ENCODE peak calls at places on chromosomes 12 and 14, in six cellular contexts. Z, V, I, C, F and N are unnamed samples.

GRCh38 chr14:86481105-86481504 is 951.2 kb downstream of the FLRT2 start:
- DNase-seq in Z (no peak), V (no peak), I (no peak), C (no peak), F (no peak), N (no peak)

GRCh38 chr12:112813836-112814235 is 22.3 kb downstream of the RPH3A start:
- DNase-seq in Z (no peak), V (no peak), I (no peak), C (no peak), F (no peak), N (no peak)

GRCh38 chr14:96213871-96214465 is 9.3 kb downstream of the BDKRB2 start:
- DNase-seq in Z (no peak), V (no peak), I (no peak), C (no peak), F (no peak), N (no peak)

GRCh38 chr12:93757792-93758694 is 80.9 kb downstream of the CRADD start:
- DNase-seq in Z (no peak), V (no peak), I (no peak), C (no peak), F (no peak), N (no peak)

GRCh38 chr14:59309291-59309900 is 120.9 kb downstream of the DAAM1 start:
- DNase-seq in Z (no peak), V (no peak), I (no peak), C (no peak), F (no peak), N (no peak)

GRCh38 chr14:35858521-35859209 is 32.5 kb downstream of the BRMS1L start:
- DNase-seq in Z (no peak), V (no peak), I (no peak), C (no peak), F (no peak), N (no peak)

GRCh38 chr14:75268638-75269550 is 9.7 kb upstream of the FOS start:
- DNase-seq in Z (no peak), V (no peak), I (no peak), C (no peak), F (no peak), N (no peak)

GRCh38 chr14:67622675-67623074 is 3.0 kb downstream of the ARG2 start:
- DNase-seq in Z (no peak), V (no peak), I (no peak), C (no peak), F (no peak), N (peak)

GRCh38 chr14:76267322-76268012 is 108.5 kb upstream of the ESRRB start:
- DNase-seq in Z (peak), V (peak), I (peak), C (no peak), F (no peak), N (peak)

GRCh38 chr12:6535960-6536847 is 1.9 kb downstream of the GAPDH start:
- DNase-seq in Z (no peak), V (no peak), I (no peak), C (no peak), F (no peak), N (no peak)

GRCh38 chr12:49825971-49826421 is 2.2 kb downstream of the NCKAP5L start:
- DNase-seq in Z (no peak), V (no peak), I (no peak), C (no peak), F (no peak), N (no peak)

GRCh38 chr12:109606261-109607028 is 32.9 kb downstream of the MVK start:
- DNase-seq in Z (no peak), V (no peak), I (no peak), C (no peak), F (no peak), N (no peak)

DNA sequence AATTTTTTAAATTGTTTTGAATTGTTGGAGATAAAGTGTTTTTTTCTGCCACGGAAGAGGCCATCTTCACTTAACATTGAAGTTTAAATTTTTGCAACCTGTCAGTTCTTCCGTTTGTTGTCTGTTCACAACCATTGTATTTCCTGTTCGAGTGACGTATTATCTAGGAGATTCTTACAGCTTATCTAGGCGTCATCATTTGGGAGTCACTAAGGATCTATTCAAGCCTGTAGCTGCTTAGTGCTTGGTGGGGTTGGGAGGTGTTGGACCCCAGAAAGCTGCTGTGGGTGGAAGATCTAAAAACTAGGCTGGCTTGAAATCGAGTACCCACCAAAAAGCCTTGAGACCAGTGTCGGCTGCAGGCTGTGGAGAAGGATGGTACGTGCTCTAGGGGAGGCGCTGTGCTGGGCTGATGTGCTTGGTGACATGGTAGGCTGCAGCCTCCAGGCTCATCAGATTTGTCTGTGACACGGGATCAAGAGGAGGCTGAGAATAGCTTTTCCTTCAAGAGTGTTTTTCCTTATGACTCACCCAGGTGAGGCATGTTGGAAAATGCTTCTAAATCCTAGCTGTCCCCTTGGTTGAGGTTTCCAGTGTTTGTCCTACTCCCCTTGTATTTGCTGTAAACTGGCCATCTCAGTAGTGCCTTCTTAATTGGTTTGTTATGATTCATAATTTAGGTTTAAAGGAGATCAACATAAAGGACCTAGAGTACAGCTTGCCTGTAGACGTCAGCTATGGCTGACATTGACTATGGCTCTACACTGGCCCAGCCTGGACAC is 57.8 kb downstream of the ATG14 start:
- DNase-seq in Z (no peak), V (no peak), I (no peak), C (no peak), F (peak), N (no peak)
- H3K27ac ChIP-seq in Z (no peak), V (peak), I (no peak), C (no peak), F (no peak), N (no peak)

DNA sequence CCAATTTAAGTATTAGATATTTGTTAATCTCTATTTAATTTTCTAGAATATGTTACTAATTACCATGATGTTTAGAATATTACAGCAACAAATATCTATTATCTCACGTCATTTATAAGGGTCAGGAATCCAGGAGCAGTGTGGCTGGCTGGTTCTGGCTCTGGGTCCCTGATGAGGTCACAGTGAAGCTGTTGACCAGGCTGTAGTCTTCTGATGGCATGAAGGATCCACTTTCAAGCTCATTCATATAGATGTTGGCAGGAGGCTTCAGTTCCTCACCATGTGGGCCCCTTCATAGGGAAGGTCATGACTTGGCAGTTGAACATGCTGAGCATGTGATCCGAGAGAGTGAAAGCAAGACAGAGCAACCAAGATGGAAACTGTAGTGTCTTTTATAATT is 375.6 kb downstream of the ATP23 start:
- DNase-seq in Z (no peak), V (no peak), I (no peak), C (no peak), F (no peak), N (no peak)
- TF ChIP-seq POLR2A in Z (no peak), V (no peak), I (no peak), C (no peak), F (no peak), N (no peak)

DNA sequence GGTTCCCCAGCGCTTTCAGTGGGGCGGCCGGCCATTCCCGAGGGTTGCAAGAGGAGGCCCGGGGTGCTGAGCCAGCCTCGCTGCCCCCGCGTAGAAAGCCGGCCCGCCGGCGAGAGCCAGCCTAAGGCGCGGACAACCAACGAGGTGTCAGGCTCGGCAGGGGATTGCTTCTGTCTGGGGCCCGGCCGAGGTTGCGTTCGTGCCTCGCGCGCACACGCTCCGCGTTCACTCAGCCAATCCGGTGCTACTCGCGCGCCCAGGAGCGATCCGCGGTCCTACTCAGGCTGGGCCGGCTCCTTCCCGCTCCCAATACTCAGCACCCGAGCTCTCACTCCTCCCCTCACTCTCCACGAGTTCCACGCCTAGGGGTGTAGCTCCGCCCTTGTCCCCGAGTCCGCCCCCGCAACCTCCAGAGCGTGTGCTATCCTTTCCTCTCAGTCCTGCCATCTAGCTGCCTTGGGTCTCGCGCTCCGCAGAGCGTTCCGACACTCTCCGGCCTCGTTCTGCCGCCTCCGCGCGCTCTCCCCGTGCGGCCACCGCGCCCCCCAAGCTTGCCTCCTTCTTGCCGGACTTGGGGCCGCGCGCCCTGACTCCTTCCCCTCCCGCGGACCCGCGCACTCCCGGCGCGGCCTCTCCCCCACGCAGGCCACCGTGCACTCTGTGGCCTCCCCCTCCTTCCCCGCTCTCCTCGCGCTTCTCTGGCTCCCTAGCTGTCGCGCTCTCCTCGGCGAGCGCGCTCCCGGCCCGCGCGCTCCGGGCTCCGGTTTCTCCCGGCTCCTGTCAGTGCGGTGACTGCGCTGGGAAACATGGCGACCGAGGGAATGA is at the start of gene GPHN:
- DNase-seq in Z (peak), V (peak), I (peak), C (peak), F (peak), N (peak)
- TF ChIP-seq CTCF in Z (peak), V (peak), I (peak), C (no peak), F (no peak), N (peak)

GRCh38 chr14:77882631-77883030 is 82.7 kb downstream of the ADCK1 start:
- DNase-seq in Z (no peak), V (no peak), I (no peak), C (no peak), F (no peak), N (peak)

GRCh38 chr14:77885363-77885762 is 85.5 kb downstream of the ADCK1 start:
- DNase-seq in Z (no peak), V (no peak), I (no peak), C (no peak), F (no peak), N (no peak)

GRCh38 chr14:77882098-77882497 is 82.2 kb downstream of the ADCK1 start:
- DNase-seq in Z (no peak), V (no peak), I (no peak), C (no peak), F (no peak), N (no peak)

GRCh38 chr14:77883479-77884238 is 83.8 kb downstream of the ADCK1 start:
- DNase-seq in Z (no peak), V (no peak), I (no peak), C (no peak), F (no peak), N (no peak)

DNA sequence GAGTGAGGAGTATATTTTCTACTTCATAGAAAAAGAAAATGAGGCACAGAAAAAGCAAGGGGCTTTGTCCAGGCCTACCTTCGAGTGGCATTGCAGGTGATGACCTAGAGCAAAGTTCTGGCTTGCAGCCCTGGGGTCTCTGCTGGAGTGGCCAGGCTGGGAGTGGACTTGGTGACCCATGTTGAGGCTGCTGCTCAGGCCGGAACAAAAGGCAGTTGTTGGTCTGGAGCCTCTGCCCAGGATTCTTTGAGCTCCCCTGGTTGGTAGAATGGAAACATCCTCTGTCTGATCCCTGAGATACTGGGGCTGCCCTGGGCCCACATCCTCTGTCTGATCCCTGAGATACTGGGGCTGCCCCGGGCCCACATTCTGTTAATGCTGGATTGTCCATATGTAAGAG is 86.1 kb downstream of the ADCK1 start:
- DNase-seq in Z (no peak), V (no peak), I (no peak), C (no peak), F (no peak), N (no peak)
- H3K27ac ChIP-seq in Z (no peak), V (no peak), I (no peak), C (no peak), F (no peak), N (no peak)

DNA sequence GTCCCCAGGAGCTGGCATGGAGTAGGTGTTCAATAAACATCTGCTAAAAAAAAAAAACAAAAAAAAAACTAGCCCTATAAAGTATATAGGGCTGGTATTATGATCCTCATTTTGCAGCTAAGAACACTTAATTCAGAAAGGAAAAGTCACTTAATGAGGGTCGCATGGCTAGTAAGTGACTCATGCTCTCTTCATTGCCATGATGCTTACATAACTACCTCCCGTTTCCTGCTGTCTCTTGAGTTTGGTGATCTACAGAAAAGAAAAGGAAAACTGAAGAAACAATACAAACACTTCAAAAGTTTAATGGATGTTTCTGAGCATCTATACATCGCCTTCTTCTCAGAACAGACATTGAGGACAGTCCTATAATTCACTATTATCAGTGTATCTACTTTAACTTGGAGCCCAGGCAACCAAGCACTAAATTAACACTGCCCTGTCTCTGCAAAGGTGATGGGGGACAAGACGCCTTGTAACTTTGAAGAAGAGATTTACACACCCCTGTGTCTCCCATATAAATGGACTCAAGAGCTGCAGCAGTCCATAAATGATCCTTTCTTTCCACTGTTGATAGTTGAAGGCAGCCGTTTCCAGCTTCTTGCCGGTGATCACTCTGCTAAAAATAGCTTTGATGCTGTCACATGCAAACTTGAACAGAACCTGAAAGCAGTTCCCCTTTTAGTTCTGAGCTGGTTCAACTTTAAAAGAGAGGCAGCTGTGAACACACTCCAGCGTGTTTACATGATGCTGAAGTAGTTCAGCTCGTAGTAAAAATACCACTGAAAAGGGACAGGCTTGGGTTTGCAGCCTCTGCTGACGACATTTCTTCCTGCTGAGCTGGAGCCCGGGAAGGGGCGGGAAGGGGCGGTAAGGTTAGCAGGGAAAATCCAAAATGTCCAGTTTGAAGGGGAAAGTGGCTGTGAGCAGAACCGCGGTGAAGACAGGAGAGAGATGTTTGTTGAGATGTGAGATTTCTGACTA is 113.3 kb downstream of the FOXN3 start:
- DNase-seq in Z (no peak), V (peak), I (peak), C (no peak), F (no peak), N (peak)
- TF ChIP-seq POLR2A in Z (no peak), V (no peak), I (no peak), C (no peak), F (no peak), N (no peak)

GRCh38 chr14:100246809-100247428 is 8.0 kb downstream of the YY1 start:
- DNase-seq in Z (no peak), V (no peak), I (no peak), C (no peak), F (peak), N (no peak)
- TF ChIP-seq CTCF in Z (peak), V (peak), I (peak), C (peak), F (peak), N (peak)

GRCh38 chr12:89345830-89346740 is 6.2 kb downstream of the DUSP6 start:
- DNase-seq in Z (no peak), V (peak), I (peak), C (no peak), F (peak), N (peak)
- H3K27ac ChIP-seq in Z (peak), V (no peak), I (peak), C (no peak), F (peak), N (peak)